ENCODE peak calls at places on chromosomes 6 and 20, in five cellular contexts. Q, U, W, L and O are unnamed samples. For H3K27me3, the result is how much of the 10 kb centered on the place peaks cover.

GRCh38 chr20:45935416-45936046 is 1.0 kb downstream of the PCIF1 start:
- DNase-seq in Q (peak), U (no peak), W (no peak), L (no peak), O (peak)

GRCh38 chr6:80009531-80009930 is 5.1 kb downstream of the TTK start:
- DNase-seq in Q (no peak), U (no peak), W (no peak), L (no peak), O (no peak)

GRCh38 chr20:53445276-53445675 is 148.4 kb downstream of the ZNF217 start:
- DNase-seq in Q (no peak), U (no peak), W (no peak), L (no peak), O (no peak)

GRCh38 chr6:138509371-138509770 is 10.1 kb upstream of the NHSL1 start:
- DNase-seq in Q (peak), U (peak), W (peak), L (no peak), O (no peak)

GRCh38 chr6:53898026-53898795 is 103.4 kb downstream of the LRRC1 start:
- DNase-seq in Q (peak), U (no peak), W (no peak), L (no peak), O (no peak)

GRCh38 chr6:121828567-121828966 is 393.1 kb downstream of the GJA1 start:
- DNase-seq in Q (no peak), U (no peak), W (no peak), L (no peak), O (no peak)

GRCh38 chr6:296151-297122 is 4.2 kb downstream of the DUSP22 start:
- DNase-seq in Q (no peak), U (no peak), W (peak), L (peak), O (peak)

GRCh38 chr6:5446362-5447075 is 185.2 kb downstream of the FARS2 start:
- DNase-seq in Q (peak), U (no peak), W (no peak), L (no peak), O (no peak)

GRCh38 chr6:53203483-53203882 is 54.8 kb upstream of the GCM1 start:
- DNase-seq in Q (no peak), U (no peak), W (no peak), L (no peak), O (no peak)

GRCh38 chr20:34215711-34216381 is 25.4 kb upstream of the ASIP start:
- DNase-seq in Q (peak), U (peak), W (peak), L (peak), O (peak)

GRCh38 chr6:36725581-36725980 is 28.0 kb downstream of the RAB44 start:
- DNase-seq in Q (no peak), U (no peak), W (no peak), L (no peak), O (no peak)

GRCh38 chr6:157954150-157955117 is 27.2 kb upstream of the SYNJ2 start:
- DNase-seq in Q (peak), U (peak), W (peak), L (no peak), O (no peak)

GRCh38 chr6:168609914-168610490 is 169.0 kb downstream of the SMOC2 start:
- DNase-seq in Q (no peak), U (no peak), W (no peak), L (no peak), O (no peak)

GRCh38 chr20:31330893-31331292 is 22.5 kb upstream of the DEFB116 start:
- DNase-seq in Q (no peak), U (no peak), W (no peak), L (no peak), O (no peak)

GRCh38 chr6:112571886-112572285 is 224.8 kb downstream of the RFPL4B start:
- DNase-seq in Q (peak), U (no peak), W (no peak), L (no peak), O (no peak)

GRCh38 chr6:34671801-34672656 is 24.5 kb downstream of the ILRUN start:
- DNase-seq in Q (peak), U (no peak), W (peak), L (no peak), O (no peak)

GRCh38 chr20:15827628-15828027 is 745.6 kb downstream of the KIF16B start:
- DNase-seq in Q (no peak), U (no peak), W (no peak), L (no peak), O (no peak)

GRCh38 chr20:21801193-21801592 is 95.7 kb downstream of the PAX1 start:
- DNase-seq in Q (no peak), U (no peak), W (no peak), L (no peak), O (no peak)

GRCh38 chr20:10040070-10040970 is 5.5 kb downstream of the ANKEF1 start:
- DNase-seq in Q (peak), U (peak), W (no peak), L (no peak), O (no peak)

GRCh38 chr6:134288538-134289203 is 29.2 kb downstream of the SGK1 start:
- DNase-seq in Q (peak), U (no peak), W (no peak), L (no peak), O (no peak)

GRCh38 chr6:44733868-44734267 is 346.4 kb downstream of the CDC5L start:
- DNase-seq in Q (no peak), U (no peak), W (peak), L (peak), O (peak)

GRCh38 chr6:139355172-139355571 is 19.3 kb downstream of the CITED2 start:
- DNase-seq in Q (no peak), U (no peak), W (no peak), L (no peak), O (no peak)

GRCh38 chr6:27280064-27280539 is 32.0 kb downstream of the POM121L2 start:
- DNase-seq in Q (peak), U (peak), W (no peak), L (no peak), O (peak)

GRCh38 chr6:130771741-130772140 is 55.5 kb upstream of the SMLR1 start:
- DNase-seq in Q (no peak), U (no peak), W (no peak), L (no peak), O (no peak)

GRCh38 chr6:157537518-157537917 is 156.5 kb downstream of the ZDHHC14 start:
- DNase-seq in Q (peak), U (no peak), W (no peak), L (no peak), O (peak)

GRCh38 chr6:43268348-43268685 is 25.0 kb downstream of the TTBK1 start:
- DNase-seq in Q (no peak), U (no peak), W (no peak), L (peak), O (no peak)

GRCh38 chr6:540490-540889 is 116.4 kb downstream of the HUS1B start:
- DNase-seq in Q (no peak), U (no peak), W (no peak), L (no peak), O (no peak)

GRCh38 chr6:49744259-49744658 is at the start of gene CRISP3:
- DNase-seq in Q (no peak), U (peak), W (no peak), L (no peak), O (no peak)

GRCh38 chr6:31579119-31579505 is 3.1 kb downstream of the LTB start:
- DNase-seq in Q (no peak), U (no peak), W (no peak), L (no peak), O (no peak)

GRCh38 chr6:131398176-131398575 is 174.8 kb upstream of the ARG1 start:
- DNase-seq in Q (no peak), U (no peak), W (no peak), L (no peak), O (peak)

GRCh38 chr6:10369896-10370295 is 45.0 kb downstream of the TFAP2A start:
- DNase-seq in Q (peak), U (no peak), W (no peak), L (no peak), O (no peak)

GRCh38 chr6:127483399-127484055 is 24.3 kb upstream of the KIAA0408 start:
- DNase-seq in Q (no peak), U (no peak), W (no peak), L (no peak), O (no peak)

GRCh38 chr6:113464959-113465358 is 392.2 kb upstream of the MARCKS start:
- DNase-seq in Q (peak), U (no peak), W (no peak), L (no peak), O (no peak)

GRCh38 chr6:83057705-83058321 is 7.8 kb downstream of the UBE3D start:
- DNase-seq in Q (peak), U (peak), W (peak), L (peak), O (peak)

GRCh38 chr6:37565267-37566208 is 65.8 kb upstream of the CCDC167 start:
- DNase-seq in Q (no peak), U (no peak), W (no peak), L (no peak), O (no peak)

GRCh38 chr6:90421656-90422055 is 125.0 kb upstream of the BACH2 start:
- DNase-seq in Q (no peak), U (no peak), W (no peak), L (no peak), O (no peak)

DNA sequence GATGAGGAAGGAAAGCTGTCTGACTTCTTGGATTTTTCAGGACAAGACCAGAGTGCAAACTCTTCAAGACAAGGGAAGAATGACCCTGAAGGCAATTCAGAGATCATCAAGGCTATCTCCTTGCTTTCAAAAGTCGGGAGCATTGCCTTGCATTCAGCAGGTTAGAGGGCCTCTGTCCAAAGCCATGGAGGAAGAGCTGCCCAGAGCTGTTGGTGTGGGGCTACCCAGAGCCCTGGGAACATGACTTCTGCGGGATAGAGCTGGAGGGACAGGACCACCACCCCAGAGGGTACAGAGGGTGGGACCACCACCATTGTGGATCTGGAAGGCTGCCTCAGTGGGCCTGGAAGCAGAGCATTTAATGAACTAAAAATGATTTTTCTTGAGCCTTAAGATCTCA is 5.2 kb upstream of the SRXN1 start:
- DNase-seq in Q (no peak), U (no peak), W (no peak), L (no peak), O (no peak)
- H3K27me3 ChIP-seq in Q (under half), U (under half), W (half or more), L (under half), O (under half)

GRCh38 chr20:63843778-63844177 is 12.7 kb upstream of the ZBTB46 start:
- DNase-seq in Q (no peak), U (no peak), W (no peak), L (no peak), O (no peak)
- TF ChIP-seq POLR2A in Q (no peak), U (no peak), W (no peak), L (no peak), O (no peak)

GRCh38 chr20:1817577-1818211 is 77.5 kb upstream of the SIRPA start:
- DNase-seq in Q (no peak), U (no peak), W (peak), L (no peak), O (peak)
- H3K27ac ChIP-seq in Q (no peak), U (no peak), W (no peak), L (no peak), O (no peak)

GRCh38 chr6:100468966-100469859 is 4.5 kb upstream of the SIM1 start:
- DNase-seq in Q (no peak), U (no peak), W (no peak), L (no peak), O (no peak)

GRCh38 chr6:100470721-100471120 is 6.0 kb upstream of the SIM1 start:
- DNase-seq in Q (no peak), U (no peak), W (no peak), L (no peak), O (no peak)

GRCh38 chr6:100475554-100476325 is 11.0 kb upstream of the SIM1 start:
- DNase-seq in Q (peak), U (no peak), W (no peak), L (no peak), O (no peak)

GRCh38 chr6:100473182-100473581 is 8.5 kb upstream of the SIM1 start:
- DNase-seq in Q (no peak), U (no peak), W (no peak), L (no peak), O (no peak)

GRCh38 chr6:100472674-100473073 is 8.0 kb upstream of the SIM1 start:
- DNase-seq in Q (peak), U (no peak), W (no peak), L (no peak), O (no peak)
- H3K27me3 ChIP-seq in Q (half or more), U (under half), W (half or more), L (under half), O (half or more)

GRCh38 chr6:20234136-20234535 is 21.9 kb upstream of the MBOAT1 start:
- DNase-seq in Q (no peak), U (no peak), W (no peak), L (no peak), O (no peak)

GRCh38 chr6:20229881-20230280 is 17.6 kb upstream of the MBOAT1 start:
- DNase-seq in Q (no peak), U (no peak), W (no peak), L (no peak), O (no peak)

GRCh38 chr6:20233007-20233730 is 20.9 kb upstream of the MBOAT1 start:
- DNase-seq in Q (no peak), U (no peak), W (no peak), L (no peak), O (no peak)

GRCh38 chr6:20230720-20231119 is 18.5 kb upstream of the MBOAT1 start:
- DNase-seq in Q (no peak), U (no peak), W (no peak), L (no peak), O (no peak)

GRCh38 chr6:20232188-20232587 is 19.9 kb upstream of the MBOAT1 start:
- DNase-seq in Q (no peak), U (no peak), W (no peak), L (no peak), O (no peak)
- TF ChIP-seq POLR2A in Q (no peak), U (no peak), W (no peak), L (no peak), O (no peak)

DNA sequence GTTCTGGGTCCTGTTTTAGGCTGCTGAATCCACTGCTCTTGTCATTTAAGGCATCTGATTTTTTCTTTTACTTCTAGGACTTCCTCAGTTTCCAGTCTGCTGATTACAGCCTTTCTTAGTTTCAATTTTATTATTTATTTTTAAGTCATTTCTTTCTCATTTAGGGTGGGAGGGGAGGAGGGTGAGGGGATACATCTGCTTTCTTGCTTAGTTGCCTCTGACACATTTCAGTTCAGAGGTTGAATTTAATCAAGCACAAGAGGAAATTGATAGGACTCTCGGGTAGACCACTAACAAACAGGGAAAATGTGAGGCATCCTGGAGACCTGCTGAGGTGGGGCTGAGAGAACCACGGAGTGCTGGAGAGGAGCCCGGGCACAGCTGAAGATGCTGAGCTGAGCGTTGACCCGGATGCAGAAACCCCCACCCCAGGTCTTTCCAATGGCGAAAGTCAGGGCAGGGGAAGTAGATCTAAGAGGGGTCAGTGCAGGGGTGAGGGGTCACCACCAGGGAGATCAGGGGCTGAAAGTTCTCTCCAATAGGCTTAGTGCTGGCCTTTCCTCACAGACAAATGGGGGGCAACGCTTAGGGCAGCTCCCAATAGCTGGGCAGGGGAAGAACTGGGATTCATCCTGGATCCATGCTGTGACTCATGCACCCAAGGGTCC is 7.6 kb upstream of the TREML2 start:
- DNase-seq in Q (no peak), U (no peak), W (no peak), L (no peak), O (no peak)
- H3K27ac ChIP-seq in Q (no peak), U (no peak), W (no peak), L (no peak), O (no peak)